ENCODE peak calls at places on chromosomes 5 and 9, in nine cellular contexts. N is SJSA1; Y is psoas muscle; A is tibial artery; Z is body of pancreas; Q is OCI-LY7; P is Peyer's patch; T is HCT116; X is CD8-positive, alpha-beta memory T cell. V is an unnamed sample.
A peak's percentile ranks its signal among the peaks of the same experiment; 100 is the strongest.

GRCh38 chr5:27491047-27491446 is 452.7 kb upstream of the CDH9 start:
- DNase-seq in N (no peak), Y (no peak), A (no peak), Z (no peak), Q (no peak), P (no peak), T (no peak), X (no peak), V (no peak)

GRCh38 chr5:145859897-145860296 is 12.9 kb downstream of the GRXCR2 start:
- DNase-seq in N (no peak), Y (no peak), A (no peak), Z (no peak), Q (no peak), P (no peak), T (no peak), X (no peak), V (no peak)

GRCh38 chr5:140327589-140327988 is 18.8 kb downstream of the HBEGF start:
- DNase-seq in N (peak; percentile 59), Y (no peak), A (no peak), Z (no peak), Q (peak; percentile 25), P (no peak), T (no peak), X (no peak), V (no peak)

GRCh38 chr5:1644810-1645571 is 121.2 kb upstream of the LPCAT1 start:
- DNase-seq in N (peak; percentile 58), Y (peak; percentile 90), A (peak; percentile 67), Z (peak; percentile 83), Q (peak; percentile 86), P (peak; percentile 85), T (peak; percentile 71), X (peak; percentile 78), V (peak; percentile 76)

GRCh38 chr5:57841671-57842375 is 359.2 kb upstream of the ACTBL2 start:
- DNase-seq in N (peak; percentile 97), Y (no peak), A (no peak), Z (no peak), Q (no peak), P (no peak), T (peak; percentile 65), X (no peak), V (no peak)

GRCh38 chr5:67404261-67405100 is 207.9 kb upstream of the CD180 start:
- DNase-seq in N (peak; percentile 57), Y (no peak), A (no peak), Z (no peak), Q (no peak), P (no peak), T (no peak), X (no peak), V (no peak)

GRCh38 chr9:81801190-81801589 is 111.8 kb upstream of the TLE1 start:
- DNase-seq in N (peak; percentile 21), Y (no peak), A (no peak), Z (no peak), Q (no peak), P (no peak), T (no peak), X (no peak), V (no peak)

GRCh38 chr9:123421801-123422455 is 65.9 kb downstream of the CRB2 start:
- DNase-seq in N (no peak), Y (no peak), A (no peak), Z (no peak), Q (no peak), P (no peak), T (no peak), X (no peak), V (no peak)

GRCh38 chr5:112142769-112143270 is 276.3 kb downstream of the EPB41L4A start:
- DNase-seq in N (no peak), Y (no peak), A (no peak), Z (peak; percentile 43), Q (no peak), P (no peak), T (no peak), X (no peak), V (no peak)

GRCh38 chr9:126116351-126117157 is 210.1 kb upstream of the MVB12B start:
- DNase-seq in N (no peak), Y (no peak), A (no peak), Z (no peak), Q (no peak), P (no peak), T (no peak), X (peak; percentile 12), V (no peak)

GRCh38 chr5:6950250-6950649 is 237.0 kb downstream of the TENT4A start:
- DNase-seq in N (no peak), Y (no peak), A (no peak), Z (no peak), Q (no peak), P (no peak), T (no peak), X (no peak), V (no peak)

GRCh38 chr5:59222687-59223511 is 640.0 kb downstream of the RAB3C start:
- DNase-seq in N (no peak), Y (no peak), A (no peak), Z (no peak), Q (no peak), P (no peak), T (no peak), X (no peak), V (no peak)

GRCh38 chr9:89701221-89701798 is 96.5 kb downstream of the GADD45G start:
- DNase-seq in N (no peak), Y (no peak), A (no peak), Z (no peak), Q (peak; percentile 7), P (no peak), T (no peak), X (peak; percentile 66), V (no peak)

GRCh38 chr9:71928806-71929205 is 17.4 kb downstream of the C9orf85 start:
- DNase-seq in N (no peak), Y (no peak), A (no peak), Z (no peak), Q (no peak), P (no peak), T (no peak), X (no peak), V (no peak)

GRCh38 chr5:87151547-87151946 is 116.1 kb upstream of the RASA1 start:
- DNase-seq in N (peak; percentile 71), Y (no peak), A (no peak), Z (no peak), Q (no peak), P (no peak), T (no peak), X (no peak), V (no peak)

GRCh38 chr5:74143724-74144330 is 496.7 kb downstream of the ENC1 start:
- DNase-seq in N (no peak), Y (no peak), A (no peak), Z (no peak), Q (no peak), P (no peak), T (no peak), X (no peak), V (no peak)

GRCh38 chr5:66769839-66770617 is 173.8 kb downstream of the MAST4 start:
- DNase-seq in N (no peak), Y (no peak), A (no peak), Z (no peak), Q (peak; percentile 36), P (no peak), T (no peak), X (no peak), V (no peak)

GRCh38 chr9:35814106-35814840 is 569 bp downstream of the HINT2 start:
- DNase-seq in N (no peak), Y (peak; percentile 88), A (peak; percentile 71), Z (peak; percentile 76), Q (peak; percentile 75), P (peak; percentile 74), T (no peak), X (peak; percentile 63), V (peak; percentile 14)

GRCh38 chr9:136786451-136786850 is 4.7 kb upstream of the TMEM141 start:
- DNase-seq in N (no peak), Y (no peak), A (no peak), Z (no peak), Q (no peak), P (no peak), T (no peak), X (no peak), V (no peak)
- H3K27ac ChIP-seq in N (no peak overlapping the region), Y (no peak overlapping the region), A (no peak overlapping the region), Z (no peak overlapping the region), Q (no peak overlapping the region), P (no peak overlapping the region), T (no peak overlapping the region), X (peak overlapping the region; percentile 7), V (no peak overlapping the region)

GRCh38 chr5:14696057-14696456 is 31.5 kb downstream of the OTULIN start:
- DNase-seq in N (no peak), Y (no peak), A (no peak), Z (no peak), Q (no peak), P (no peak), T (no peak), X (no peak), V (no peak)
- H3K36me3 ChIP-seq in N (peaks cover 84% of the 10 kb centered on the region), Y (peaks cover 2% of the 10 kb centered on the region), A (peaks cover 48% of the 10 kb centered on the region), Z (no peaks in the 10 kb centered on the region), Q (peaks cover 96% of the 10 kb centered on the region), P (no peaks in the 10 kb centered on the region), T (peaks cover 26% of the 10 kb centered on the region), X (peaks cover 28% of the 10 kb centered on the region), V (peaks cover 24% of the 10 kb centered on the region)

DNA sequence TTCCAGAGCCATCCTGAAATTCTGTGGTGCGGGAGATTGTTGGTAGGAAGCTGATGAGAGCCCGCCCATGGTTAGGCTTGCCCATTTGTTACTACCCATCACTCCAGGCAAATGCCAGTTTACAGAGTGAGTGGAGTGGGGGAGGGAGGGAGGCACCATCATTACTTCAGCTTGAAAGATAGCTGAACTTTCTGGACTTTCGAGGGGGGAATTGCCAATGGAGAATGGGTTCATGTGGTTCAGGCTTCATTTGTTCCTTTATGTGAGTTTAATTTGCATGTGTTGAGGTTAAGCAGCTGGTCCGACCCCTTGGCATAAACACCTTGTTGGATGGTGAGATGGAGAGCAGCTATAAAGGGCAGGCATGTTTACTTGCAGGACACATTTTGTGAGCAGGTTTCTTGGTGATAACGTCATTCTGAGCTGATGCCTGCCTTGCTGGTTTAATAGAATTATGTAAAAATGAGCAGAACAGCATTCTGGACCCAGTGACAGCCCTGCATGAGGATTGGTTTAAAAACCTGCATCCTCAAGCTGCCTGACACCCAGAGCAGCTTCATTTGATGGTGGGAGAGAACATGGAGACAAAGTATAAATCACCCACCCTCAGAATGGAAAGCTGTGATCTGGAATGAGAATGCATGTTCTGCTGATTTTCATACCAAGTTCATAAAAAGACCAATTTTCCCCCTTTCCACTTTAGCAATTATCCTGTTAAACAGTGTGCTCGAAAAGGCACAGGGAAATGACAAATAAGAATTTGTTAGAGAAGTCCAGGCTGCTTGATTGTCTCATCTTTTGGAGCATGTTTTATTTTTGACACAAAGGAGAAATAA is 106.3 kb downstream of the TRIO start:
- DNase-seq in N (no peak), Y (no peak), A (no peak), Z (no peak), Q (peak; percentile 21), P (no peak), T (no peak), X (no peak), V (no peak)
- H3K27ac ChIP-seq in N (no peak overlapping the region), Y (no peak overlapping the region), A (no peak overlapping the region), Z (peak overlapping the region; percentile 20), Q (no peak overlapping the region), P (no peak overlapping the region), T (no peak overlapping the region), X (no peak overlapping the region), V (no peak overlapping the region)

GRCh38 chr5:154895606-154896561 is 37.5 kb downstream of the CNOT8 start:
- DNase-seq in N (no peak), Y (no peak), A (no peak), Z (no peak), Q (no peak), P (no peak), T (no peak), X (no peak), V (no peak)
- H3K36me3 ChIP-seq in N (peaks cover 90% of the 10 kb centered on the region), Y (peaks cover 8% of the 10 kb centered on the region), A (peaks cover 100% of the 10 kb centered on the region), Z (peaks cover 11% of the 10 kb centered on the region), Q (peaks cover 96% of the 10 kb centered on the region), P (no peaks in the 10 kb centered on the region), T (peaks cover 72% of the 10 kb centered on the region), X (peaks cover 47% of the 10 kb centered on the region), V (peaks cover 43% of the 10 kb centered on the region)